ENCODE peak calls at places on chromosomes 2 and 18, in six cellular contexts. One of them, this sample, is unnamed.

GRCh38 chr2:22907330-22907729 is 477.6 kb upstream of the KLHL29 start:
- DNase-seq in PC-9: no peak
- DNase-seq in fibroblast of lung: no peak
- DNase-seq in heart left ventricle: no peak
- DNase-seq in AG09309: no peak
- DNase-seq in CD4-positive, alpha-beta T cell: no peak
- DNase-seq in this sample: peak

GRCh38 chr18:79396431-79397287 is 929 bp downstream of the NFATC1 start:
- DNase-seq in PC-9: no peak
- DNase-seq in fibroblast of lung: peak
- DNase-seq in heart left ventricle: peak
- DNase-seq in AG09309: no peak
- DNase-seq in CD4-positive, alpha-beta T cell: peak
- DNase-seq in this sample: peak

GRCh38 chr2:43707255-43707654 is 31.0 kb upstream of the C1GALT1C1L start:
- DNase-seq in PC-9: no peak
- DNase-seq in fibroblast of lung: peak
- DNase-seq in heart left ventricle: peak
- DNase-seq in AG09309: peak
- DNase-seq in CD4-positive, alpha-beta T cell: no peak
- DNase-seq in this sample: peak

GRCh38 chr2:36277876-36278523 is 77.6 kb upstream of the CRIM1 start:
- DNase-seq in PC-9: no peak
- DNase-seq in fibroblast of lung: no peak
- DNase-seq in heart left ventricle: no peak
- DNase-seq in AG09309: no peak
- DNase-seq in CD4-positive, alpha-beta T cell: no peak
- DNase-seq in this sample: no peak

GRCh38 chr2:1856481-1856880 is 112.2 kb upstream of the PXDN start:
- DNase-seq in PC-9: no peak
- DNase-seq in fibroblast of lung: no peak
- DNase-seq in heart left ventricle: no peak
- DNase-seq in AG09309: no peak
- DNase-seq in CD4-positive, alpha-beta T cell: no peak
- DNase-seq in this sample: no peak

GRCh38 chr2:101942846-101943245 is 48.9 kb upstream of the IL1R2 start:
- DNase-seq in PC-9: no peak
- DNase-seq in fibroblast of lung: no peak
- DNase-seq in heart left ventricle: no peak
- DNase-seq in AG09309: no peak
- DNase-seq in CD4-positive, alpha-beta T cell: no peak
- DNase-seq in this sample: no peak

GRCh38 chr2:10919776-10920606 is 8.3 kb downstream of the KCNF1 start:
- DNase-seq in PC-9: no peak
- DNase-seq in fibroblast of lung: no peak
- DNase-seq in heart left ventricle: no peak
- DNase-seq in AG09309: no peak
- DNase-seq in CD4-positive, alpha-beta T cell: no peak
- DNase-seq in this sample: no peak

GRCh38 chr2:128832946-128833560 is 514.4 kb upstream of the HS6ST1 start:
- DNase-seq in PC-9: no peak
- DNase-seq in fibroblast of lung: no peak
- DNase-seq in heart left ventricle: no peak
- DNase-seq in AG09309: no peak
- DNase-seq in CD4-positive, alpha-beta T cell: no peak
- DNase-seq in this sample: no peak

GRCh38 chr2:149715894-149716293 is 128.3 kb upstream of the MMADHC start:
- DNase-seq in PC-9: no peak
- DNase-seq in fibroblast of lung: no peak
- DNase-seq in heart left ventricle: no peak
- DNase-seq in AG09309: no peak
- DNase-seq in CD4-positive, alpha-beta T cell: no peak
- DNase-seq in this sample: no peak

GRCh38 chr2:68237976-68238580 is 14.3 kb downstream of the PPP3R1 start:
- DNase-seq in PC-9: no peak
- DNase-seq in fibroblast of lung: no peak
- DNase-seq in heart left ventricle: no peak
- DNase-seq in AG09309: no peak
- DNase-seq in CD4-positive, alpha-beta T cell: no peak
- DNase-seq in this sample: no peak

GRCh38 chr2:37688771-37689468 is 17.5 kb upstream of the CDC42EP3 start:
- DNase-seq in PC-9: peak
- DNase-seq in fibroblast of lung: peak
- DNase-seq in heart left ventricle: no peak
- DNase-seq in AG09309: no peak
- DNase-seq in CD4-positive, alpha-beta T cell: no peak
- DNase-seq in this sample: peak

GRCh38 chr18:46754188-46754587 is 2.7 kb downstream of the ST8SIA5 start:
- DNase-seq in PC-9: peak
- DNase-seq in fibroblast of lung: no peak
- DNase-seq in heart left ventricle: no peak
- DNase-seq in AG09309: no peak
- DNase-seq in CD4-positive, alpha-beta T cell: no peak
- DNase-seq in this sample: no peak

GRCh38 chr2:127034056-127034455 is 72.9 kb downstream of the BIN1 start:
- DNase-seq in PC-9: no peak
- DNase-seq in fibroblast of lung: no peak
- DNase-seq in heart left ventricle: peak
- DNase-seq in AG09309: no peak
- DNase-seq in CD4-positive, alpha-beta T cell: no peak
- DNase-seq in this sample: no peak

GRCh38 chr2:44949329-44950151 is 8.0 kb downstream of the SIX3 start:
- DNase-seq in PC-9: no peak
- DNase-seq in fibroblast of lung: peak
- DNase-seq in heart left ventricle: no peak
- DNase-seq in AG09309: no peak
- DNase-seq in CD4-positive, alpha-beta T cell: no peak
- DNase-seq in this sample: no peak

GRCh38 chr2:13240789-13241487 is 524.2 kb downstream of the TRIB2 start:
- DNase-seq in PC-9: no peak
- DNase-seq in fibroblast of lung: peak
- DNase-seq in heart left ventricle: no peak
- DNase-seq in AG09309: no peak
- DNase-seq in CD4-positive, alpha-beta T cell: no peak
- DNase-seq in this sample: no peak

GRCh38 chr2:216126943-216127342 is 17.8 kb downstream of the XRCC5 start:
- DNase-seq in PC-9: no peak
- DNase-seq in fibroblast of lung: no peak
- DNase-seq in heart left ventricle: no peak
- DNase-seq in AG09309: no peak
- DNase-seq in CD4-positive, alpha-beta T cell: no peak
- DNase-seq in this sample: no peak

GRCh38 chr18:44959013-44959412 is 278.3 kb downstream of the SETBP1 start:
- DNase-seq in PC-9: no peak
- DNase-seq in fibroblast of lung: no peak
- DNase-seq in heart left ventricle: no peak
- DNase-seq in AG09309: no peak
- DNase-seq in CD4-positive, alpha-beta T cell: no peak
- DNase-seq in this sample: no peak

GRCh38 chr2:157900684-157901083 is 24.6 kb upstream of the ACVR1 start:
- DNase-seq in PC-9: no peak
- DNase-seq in fibroblast of lung: no peak
- DNase-seq in heart left ventricle: no peak
- DNase-seq in AG09309: no peak
- DNase-seq in CD4-positive, alpha-beta T cell: no peak
- DNase-seq in this sample: no peak

GRCh38 chr2:148493822-148494563 is 150.6 kb upstream of the EPC2 start:
- DNase-seq in PC-9: no peak
- DNase-seq in fibroblast of lung: no peak
- DNase-seq in heart left ventricle: no peak
- DNase-seq in AG09309: no peak
- DNase-seq in CD4-positive, alpha-beta T cell: no peak
- DNase-seq in this sample: no peak

GRCh38 chr2:178271629-178272333 is 77.5 kb downstream of the OSBPL6 start:
- DNase-seq in PC-9: no peak
- DNase-seq in fibroblast of lung: peak
- DNase-seq in heart left ventricle: peak
- DNase-seq in AG09309: peak
- DNase-seq in CD4-positive, alpha-beta T cell: no peak
- DNase-seq in this sample: peak

GRCh38 chr18:68991281-68991680 is 193.4 kb downstream of the CCDC102B start:
- DNase-seq in PC-9: no peak
- DNase-seq in fibroblast of lung: peak
- DNase-seq in heart left ventricle: no peak
- DNase-seq in AG09309: peak
- DNase-seq in CD4-positive, alpha-beta T cell: no peak
- DNase-seq in this sample: peak

GRCh38 chr2:169571571-169571970 is 2.1 kb downstream of the FASTKD1 start:
- DNase-seq in PC-9: no peak
- DNase-seq in fibroblast of lung: no peak
- DNase-seq in heart left ventricle: no peak
- DNase-seq in AG09309: no peak
- DNase-seq in CD4-positive, alpha-beta T cell: no peak
- DNase-seq in this sample: no peak

DNA sequence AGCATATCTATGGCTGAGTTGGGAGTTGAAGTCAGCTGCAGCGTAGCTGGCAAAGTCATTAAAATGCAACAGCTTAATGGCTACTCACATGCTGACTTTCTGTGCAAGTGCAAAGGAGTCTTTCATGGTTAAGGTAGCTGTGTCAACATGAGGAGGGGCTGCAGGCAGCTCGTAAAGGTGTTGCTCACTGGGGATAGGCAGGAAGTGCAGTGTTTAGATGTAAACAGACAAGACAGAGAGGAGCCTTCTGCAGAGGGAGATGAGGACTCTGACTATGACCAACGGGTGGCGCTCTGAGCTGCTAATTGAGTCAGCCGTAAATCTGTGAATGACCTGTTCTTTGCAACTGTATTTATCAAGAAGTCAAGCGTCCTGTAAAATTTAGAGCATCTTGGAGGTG is 22.3 kb upstream of the CAVIN2 start:
- DNase-seq in PC-9: no peak
- DNase-seq in fibroblast of lung: peak
- DNase-seq in heart left ventricle: no peak
- DNase-seq in AG09309: no peak
- DNase-seq in CD4-positive, alpha-beta T cell: no peak
- DNase-seq in this sample: peak
- TF ChIP-seq CTCF in PC-9: no peak
- TF ChIP-seq CTCF in fibroblast of lung: no peak
- TF ChIP-seq CTCF in heart left ventricle: no peak
- TF ChIP-seq CTCF in AG09309: peak
- TF ChIP-seq CTCF in CD4-positive, alpha-beta T cell: no peak
- TF ChIP-seq CTCF in this sample: no peak

DNA sequence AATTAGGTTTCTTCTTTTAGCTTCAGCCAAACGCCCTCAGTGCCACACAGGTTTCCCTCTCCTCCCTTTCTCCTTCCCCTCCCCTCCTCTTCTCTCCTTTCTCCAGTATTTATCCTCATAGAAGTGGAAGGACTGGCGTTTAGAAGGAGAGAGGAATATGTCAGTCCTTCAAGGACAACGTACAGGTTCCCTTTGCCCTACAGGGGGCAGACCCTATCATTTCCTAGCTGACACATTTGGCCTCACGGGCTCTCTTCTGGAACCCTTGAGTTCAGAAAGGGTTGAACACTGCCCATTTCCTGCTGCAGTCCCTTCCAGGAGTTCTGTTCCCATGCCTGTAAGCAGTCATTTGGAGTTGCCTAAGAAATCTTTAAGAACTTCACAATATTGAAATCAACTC is 46.1 kb downstream of the CDCA7 start:
- DNase-seq in PC-9: no peak
- DNase-seq in fibroblast of lung: no peak
- DNase-seq in heart left ventricle: no peak
- DNase-seq in AG09309: no peak
- DNase-seq in CD4-positive, alpha-beta T cell: no peak
- DNase-seq in this sample: peak
- TF ChIP-seq CTCF in PC-9: peak
- TF ChIP-seq CTCF in fibroblast of lung: no peak
- TF ChIP-seq CTCF in heart left ventricle: peak
- TF ChIP-seq CTCF in AG09309: peak
- TF ChIP-seq CTCF in CD4-positive, alpha-beta T cell: no peak
- TF ChIP-seq CTCF in this sample: no peak

GRCh38 chr2:134660619-134661403 is 58.0 kb downstream of the TMEM163 start:
- DNase-seq in PC-9: no peak
- DNase-seq in fibroblast of lung: no peak
- DNase-seq in heart left ventricle: no peak
- DNase-seq in AG09309: no peak
- DNase-seq in CD4-positive, alpha-beta T cell: no peak
- DNase-seq in this sample: no peak

GRCh38 chr2:134659724-134660123 is 59.1 kb downstream of the TMEM163 start:
- DNase-seq in PC-9: no peak
- DNase-seq in fibroblast of lung: no peak
- DNase-seq in heart left ventricle: no peak
- DNase-seq in AG09309: no peak
- DNase-seq in CD4-positive, alpha-beta T cell: no peak
- DNase-seq in this sample: no peak

GRCh38 chr2:134663451-134663850 is 55.3 kb downstream of the TMEM163 start:
- DNase-seq in PC-9: no peak
- DNase-seq in fibroblast of lung: no peak
- DNase-seq in heart left ventricle: no peak
- DNase-seq in AG09309: no peak
- DNase-seq in CD4-positive, alpha-beta T cell: no peak
- DNase-seq in this sample: no peak

GRCh38 chr2:134662751-134663150 is 56.0 kb downstream of the TMEM163 start:
- DNase-seq in PC-9: no peak
- DNase-seq in fibroblast of lung: no peak
- DNase-seq in heart left ventricle: no peak
- DNase-seq in AG09309: no peak
- DNase-seq in CD4-positive, alpha-beta T cell: no peak
- DNase-seq in this sample: no peak

DNA sequence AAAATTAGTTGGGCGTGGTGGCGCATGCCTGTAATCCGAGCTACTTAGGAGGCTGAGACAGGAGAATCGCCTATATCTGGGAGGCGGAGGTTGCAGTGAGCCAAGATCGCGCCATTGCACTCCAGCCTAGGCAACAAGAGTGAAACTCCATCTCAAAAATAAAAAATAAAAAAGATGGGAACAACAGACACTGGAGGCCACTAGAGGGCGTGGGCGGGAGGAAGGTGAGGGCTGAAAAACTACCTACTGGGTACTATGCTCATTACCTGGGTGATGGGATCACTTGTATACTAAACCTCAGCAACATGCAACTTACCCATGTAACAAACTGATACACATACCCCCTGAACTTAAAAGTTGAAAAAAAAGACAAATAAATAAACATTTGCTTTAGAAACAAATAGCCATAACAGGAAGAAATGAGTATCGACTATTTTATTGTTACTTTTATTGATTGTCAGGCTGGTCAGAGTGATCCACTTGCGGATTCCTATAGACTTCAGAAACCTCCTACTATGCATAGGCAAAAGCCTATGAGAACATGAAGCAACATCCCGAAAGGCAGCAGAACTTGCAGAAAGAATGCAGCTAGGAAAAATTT is 61.0 kb downstream of the TMEM163 start:
- DNase-seq in PC-9: no peak
- DNase-seq in fibroblast of lung: no peak
- DNase-seq in heart left ventricle: no peak
- DNase-seq in AG09309: no peak
- DNase-seq in CD4-positive, alpha-beta T cell: no peak
- DNase-seq in this sample: peak
- TF ChIP-seq CTCF in PC-9: peak
- TF ChIP-seq CTCF in fibroblast of lung: peak
- TF ChIP-seq CTCF in heart left ventricle: peak
- TF ChIP-seq CTCF in AG09309: peak
- TF ChIP-seq CTCF in CD4-positive, alpha-beta T cell: peak
- TF ChIP-seq CTCF in this sample: peak

DNA sequence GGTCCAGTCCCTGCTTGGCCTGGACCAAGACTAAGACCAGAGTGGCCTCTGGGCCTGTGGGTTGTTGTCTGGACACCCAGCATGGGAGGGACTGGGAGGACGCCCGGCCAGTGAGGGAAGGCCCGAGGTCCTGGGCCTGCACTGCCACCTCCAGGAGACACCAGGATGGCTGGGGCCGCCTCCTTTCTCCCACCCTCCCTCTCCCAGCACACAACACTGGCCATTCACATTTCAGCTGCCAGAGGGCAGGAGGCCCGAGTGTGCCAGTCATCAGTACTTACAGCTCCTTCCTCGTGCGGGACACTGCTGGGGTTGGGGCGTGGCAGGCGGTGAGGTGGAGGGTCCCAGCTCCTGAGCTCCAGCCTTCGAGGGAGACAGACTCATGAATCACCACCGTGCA is 133.5 kb downstream of the ASB1 start:
- DNase-seq in PC-9: no peak
- DNase-seq in fibroblast of lung: no peak
- DNase-seq in heart left ventricle: no peak
- DNase-seq in AG09309: no peak
- DNase-seq in CD4-positive, alpha-beta T cell: no peak
- DNase-seq in this sample: no peak
- TF ChIP-seq CTCF in PC-9: no peak
- TF ChIP-seq CTCF in fibroblast of lung: no peak
- TF ChIP-seq CTCF in heart left ventricle: no peak
- TF ChIP-seq CTCF in AG09309: no peak
- TF ChIP-seq CTCF in CD4-positive, alpha-beta T cell: no peak
- TF ChIP-seq CTCF in this sample: no peak